ENCODE peak calls at places on chromosomes 13 and 19, in nine cellular contexts. N, M, K, B, F, P, Q, S and A are unnamed samples.

GRCh38 chr19:18099623-18099995 is 2.0 kb downstream of the MAST3 start:
- DNase-seq in M (no peak), Q (no peak), F (no peak), N (no peak), P (no peak), B (no peak), S (no peak), K (no peak), A (no peak)

GRCh38 chr13:112679932-112680677 is 9.7 kb upstream of the ATP11A start:
- DNase-seq in K (no peak), N (peak), S (no peak), B (no peak), P (no peak), F (no peak), M (no peak), Q (no peak), A (no peak)

GRCh38 chr13:107678075-107678689 is 537.2 kb downstream of the LIG4 start:
- DNase-seq in M (no peak), F (no peak), Q (no peak), K (no peak), S (peak), B (peak), N (no peak), P (peak), A (no peak)

GRCh38 chr13:64369121-64369520 is 2861.0 kb downstream of the PCDH9 start:
- DNase-seq in B (no peak), F (no peak), K (peak), Q (no peak), N (no peak), S (no peak), P (peak), M (no peak), A (no peak)

GRCh38 chr13:93290503-93290902 is 63.9 kb downstream of the GPC6 start:
- DNase-seq in K (no peak), N (no peak), S (no peak), B (no peak), M (no peak), F (no peak), P (peak), Q (no peak), A (no peak)

GRCh38 chr13:95644611-95645052 is at the start of gene DZIP1:
- DNase-seq in N (peak), K (peak), Q (peak), F (no peak), S (peak), P (peak), M (peak), B (peak), A (no peak)

GRCh38 chr13:110388141-110388943 is 81.3 kb downstream of the COL4A2 start:
- DNase-seq in B (peak), S (no peak), F (no peak), K (peak), P (peak), N (peak), M (peak), Q (peak), A (no peak)

GRCh38 chr13:48151766-48152165 is 56.9 kb upstream of the MED4 start:
- DNase-seq in F (no peak), M (no peak), N (no peak), B (no peak), S (no peak), Q (peak), P (no peak), K (no peak), A (no peak)

GRCh38 chr19:46748325-46749109 is 2.3 kb upstream of the STRN4 start:
- DNase-seq in P (peak), B (peak), Q (no peak), S (peak), M (peak), N (no peak), K (no peak), F (peak), A (no peak)

GRCh38 chr13:94706854-94707399 is 5.4 kb downstream of the SOX21 start:
- DNase-seq in F (no peak), B (no peak), K (no peak), M (no peak), S (no peak), P (no peak), N (no peak), Q (no peak), A (no peak)

GRCh38 chr13:44934724-44935123 is 54.5 kb downstream of the NUFIP1 start:
- DNase-seq in Q (peak), M (no peak), B (no peak), S (no peak), N (no peak), K (peak), F (no peak), P (peak), A (peak)

GRCh38 chr13:104008571-104009435 is 942.6 kb upstream of the SLC10A2 start:
- DNase-seq in Q (peak), B (no peak), S (no peak), P (peak), M (no peak), K (no peak), F (no peak), N (no peak), A (no peak)

GRCh38 chr13:105952233-105952767 is 583.2 kb downstream of the EFNB2 start:
- DNase-seq in P (no peak), K (no peak), M (no peak), B (no peak), S (no peak), N (no peak), Q (no peak), F (no peak), A (no peak)

GRCh38 chr19:9793051-9793591 is 24.6 kb upstream of the ZNF846 start:
- DNase-seq in P (peak), S (no peak), B (peak), M (no peak), F (peak), N (peak), Q (peak), K (no peak), A (no peak)

GRCh38 chr13:22012676-22013075 is 341.8 kb downstream of the FGF9 start:
- DNase-seq in N (no peak), Q (no peak), P (no peak), K (no peak), F (no peak), S (no peak), M (no peak), B (no peak), A (no peak)

GRCh38 chr13:112770504-112770903 is 80.7 kb downstream of the ATP11A start:
- DNase-seq in N (no peak), K (no peak), Q (no peak), S (no peak), M (peak), P (no peak), F (no peak), B (no peak), A (no peak)

GRCh38 chr19:4513248-4513647 is 5.0 kb downstream of the PLIN4 start:
- DNase-seq in K (no peak), B (no peak), S (no peak), P (no peak), N (no peak), Q (no peak), M (no peak), F (no peak), A (no peak)

GRCh38 chr13:28449826-28450773 is 44.8 kb downstream of the FLT1 start:
- DNase-seq in B (no peak), K (no peak), P (no peak), S (no peak), Q (no peak), F (no peak), M (no peak), N (no peak), A (no peak)